ENCODE peak calls at places on chromosomes 5 and 9, in eight cellular contexts. Y is stomach, I is GM12878, R is tibial nerve, H is IMR-90, X is upper lobe of left lung, F is transverse colon, J is H1. G is an unnamed sample.

GRCh38 chr5:62306494-62307363 is 723 bp downstream of the KIF2A start:
- DNase-seq in R (no peak), J (no peak), Y (peak; percentile 38), F (peak; percentile 49), I (no peak), X (peak; percentile 94), H (peak; percentile 35), G (peak; percentile 18)

GRCh38 chr5:124718376-124718775 is 28.1 kb downstream of the ZNF608 start:
- DNase-seq in H (no peak), I (no peak), Y (no peak), F (no peak), X (no peak), J (no peak), R (no peak), G (no peak)

GRCh38 chr9:133351526-133351907 is 3.5 kb downstream of the RPL7A start:
- DNase-seq in R (no peak), Y (no peak), F (no peak), X (no peak), H (no peak), I (no peak), J (no peak), G (no peak)

GRCh38 chr5:175868348-175868723 is 3.0 kb upstream of the CPLX2 start:
- DNase-seq in J (no peak), F (no peak), H (no peak), Y (no peak), I (no peak), R (no peak), X (no peak), G (no peak)

GRCh38 chr9:122168356-122168755 is 8.6 kb downstream of the MORN5 start:
- DNase-seq in J (no peak), H (no peak), I (no peak), Y (no peak), X (no peak), R (no peak), F (no peak), G (no peak)

GRCh38 chr5:148979104-148979723 is 83.6 kb downstream of the SH3TC2 start:
- DNase-seq in J (no peak), F (peak; percentile 31), H (no peak), I (no peak), Y (peak; percentile 57), R (peak; percentile 24), X (peak; percentile 2), G (peak; percentile 76)

GRCh38 chr5:93899026-93899600 is 157.7 kb upstream of the POU5F2 start:
- DNase-seq in I (no peak), H (no peak), Y (no peak), J (no peak), X (no peak), F (no peak), R (no peak), G (no peak)

GRCh38 chr9:93955356-93956182 is 414 bp upstream of the BARX1 start:
- DNase-seq in X (peak; percentile 49), J (peak; percentile 79), I (no peak), H (no peak), R (no peak), Y (no peak), F (no peak), G (no peak)

GRCh38 chr9:94014066-94014654 is 59.0 kb upstream of the BARX1 start:
- DNase-seq in H (peak; percentile 49), X (no peak), R (no peak), I (no peak), Y (no peak), F (no peak), J (no peak), G (no peak)

GRCh38 chr5:120454094-120454798 is 9.9 kb upstream of the PRR16 start:
- DNase-seq in F (no peak), H (peak; percentile 83), R (no peak), I (no peak), J (no peak), Y (no peak), X (no peak), G (no peak)

GRCh38 chr5:58794875-58795274 is 212.0 kb downstream of the RAB3C start:
- DNase-seq in F (no peak), X (no peak), I (peak; percentile 49), Y (no peak), H (no peak), J (no peak), R (no peak), G (no peak)

GRCh38 chr9:37693265-37693664 is 42.5 kb downstream of the FRMPD1 start:
- DNase-seq in I (no peak), R (no peak), Y (no peak), J (no peak), H (peak; percentile 20), X (no peak), F (no peak), G (no peak)

GRCh38 chr5:154163327-154163997 is 27.1 kb upstream of the GALNT10 start:
- DNase-seq in X (no peak), H (no peak), I (no peak), R (no peak), J (no peak), Y (no peak), F (no peak), G (no peak)

GRCh38 chr5:154158379-154158738 is 32.2 kb upstream of the GALNT10 start:
- DNase-seq in H (no peak), R (no peak), F (no peak), Y (no peak), I (no peak), J (no peak), X (no peak), G (no peak)

GRCh38 chr5:154159343-154159742 is 31.2 kb upstream of the GALNT10 start:
- DNase-seq in F (no peak), H (peak; percentile 42), I (no peak), J (no peak), Y (no peak), X (no peak), R (no peak), G (no peak)

GRCh38 chr5:154162475-154163217 is 27.9 kb upstream of the GALNT10 start:
- DNase-seq in F (no peak), X (no peak), R (no peak), Y (no peak), J (no peak), H (no peak), I (no peak), G (no peak)

DNA sequence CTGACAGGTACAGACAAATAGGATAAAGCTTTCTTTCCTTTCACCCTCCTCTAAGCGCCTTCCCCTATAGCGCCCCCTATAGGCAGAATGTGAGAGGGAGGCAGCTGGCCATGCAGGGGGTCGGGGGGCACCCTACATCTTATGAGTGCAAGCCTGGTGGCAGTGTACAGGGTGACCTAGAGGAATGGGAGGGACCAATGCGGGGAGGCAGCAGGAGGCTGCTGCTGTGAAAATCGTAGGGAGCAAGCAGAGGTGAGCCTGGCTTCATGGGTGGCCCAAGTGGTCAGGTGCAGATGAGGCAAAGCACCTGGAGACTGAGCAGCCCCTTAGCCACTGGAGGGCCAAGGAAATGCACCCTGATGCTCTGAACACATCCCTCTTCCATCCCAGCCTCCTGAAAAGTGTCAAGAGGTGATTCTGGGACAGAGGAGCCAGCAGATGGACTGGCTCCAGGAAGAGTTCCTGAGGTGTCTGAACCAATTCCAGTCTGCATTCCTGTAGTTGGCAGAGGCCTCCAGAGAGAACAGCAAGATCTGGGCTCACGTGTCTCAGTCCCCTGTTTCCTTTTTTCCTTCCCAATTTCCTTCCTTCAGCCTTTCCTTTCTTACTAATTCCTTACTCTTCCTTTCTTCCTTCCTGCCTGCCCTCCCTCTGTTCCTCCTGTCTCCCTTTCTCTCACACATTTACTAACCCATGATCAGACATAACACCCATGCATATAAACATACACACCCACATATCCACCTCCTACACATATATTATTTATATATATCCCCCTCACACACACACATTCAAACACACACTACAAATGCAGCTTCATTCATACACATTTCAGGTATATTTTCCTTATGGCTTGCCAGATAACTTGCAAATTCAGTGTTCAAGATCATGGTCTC is 32.8 kb upstream of the GALNT10 start:
- DNase-seq in R (no peak), F (no peak), J (peak; percentile 82), Y (no peak), X (no peak), H (no peak), I (no peak), G (no peak)
- H3K4me1 ChIP-seq in R (no peaks in the 10 kb centered on the region), F (no peaks in the 10 kb centered on the region), J (peaks cover 2% of the 10 kb centered on the region), Y (no peaks in the 10 kb centered on the region), X (no peaks in the 10 kb centered on the region), H (no peaks in the 10 kb centered on the region), I (no peaks in the 10 kb centered on the region), G (no peaks in the 10 kb centered on the region)

DNA sequence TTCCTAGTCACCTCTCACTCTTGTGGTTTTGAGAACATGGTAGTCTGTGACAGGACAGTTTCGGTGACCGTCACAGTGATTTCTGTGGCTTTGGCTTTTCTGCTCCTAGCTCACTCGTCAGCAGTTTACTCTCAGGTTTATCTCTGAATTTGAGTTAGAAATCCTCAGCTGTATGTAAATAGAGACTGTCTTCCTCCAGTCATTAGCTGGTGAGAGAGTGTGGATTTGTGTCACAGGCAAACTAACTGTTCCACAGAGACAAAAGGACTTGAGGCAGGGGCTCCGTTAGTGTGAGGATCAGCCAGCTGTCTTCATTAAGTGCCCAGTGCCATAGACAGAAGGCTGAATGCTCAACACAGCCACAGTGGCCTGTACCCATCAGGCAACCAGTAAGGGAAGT is 131.4 kb downstream of the CD180 start:
- DNase-seq in J (no peak), F (no peak), R (no peak), Y (no peak), I (peak; percentile 8), X (no peak), H (no peak), G (no peak)
- H3K27ac ChIP-seq in J (no peak overlapping the region), F (no peak overlapping the region), R (no peak overlapping the region), Y (no peak overlapping the region), I (no peak overlapping the region), X (no peak overlapping the region), H (no peak overlapping the region), G (no peak overlapping the region)

DNA sequence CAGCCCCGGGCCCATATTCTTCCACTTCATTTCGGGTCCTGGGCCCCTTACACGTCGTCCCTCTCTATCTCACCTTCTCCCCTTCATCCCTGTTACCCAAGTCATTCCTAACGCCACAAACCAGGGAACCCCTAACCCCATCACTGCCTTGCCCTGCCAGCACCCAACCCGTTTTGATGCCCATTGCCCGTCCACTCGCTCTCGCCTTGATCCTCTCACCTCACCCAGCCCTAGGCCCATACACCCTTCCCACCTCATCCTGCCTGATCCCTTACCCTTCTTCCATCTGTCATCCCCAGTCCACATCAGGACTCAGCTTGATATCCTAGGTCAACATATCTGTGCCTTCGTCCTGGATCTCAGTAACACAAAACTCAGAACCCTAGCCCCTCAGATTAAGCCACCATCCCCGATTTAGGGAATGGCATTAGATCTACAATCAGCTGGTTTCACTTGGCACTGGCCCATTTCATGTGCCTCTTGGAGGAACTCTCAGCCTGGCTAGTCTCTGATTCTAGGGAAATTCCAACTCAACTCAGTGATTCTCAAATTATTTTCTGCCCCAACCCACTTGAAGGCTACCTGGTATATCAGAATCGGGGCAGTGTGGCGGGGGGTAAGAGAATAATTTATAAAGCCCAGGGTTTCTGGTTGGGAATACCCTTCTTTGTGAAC is 499 bp downstream of the CHMP5 start:
- DNase-seq in Y (no peak), I (no peak), X (no peak), R (no peak), F (peak; percentile 20), J (no peak), H (no peak), G (no peak)
- TF ChIP-seq POLR2A in Y (no peak), I (peak; percentile 47), X (no peak), R (no peak), F (no peak), J (no peak), H (no peak), G (no peak)

DNA sequence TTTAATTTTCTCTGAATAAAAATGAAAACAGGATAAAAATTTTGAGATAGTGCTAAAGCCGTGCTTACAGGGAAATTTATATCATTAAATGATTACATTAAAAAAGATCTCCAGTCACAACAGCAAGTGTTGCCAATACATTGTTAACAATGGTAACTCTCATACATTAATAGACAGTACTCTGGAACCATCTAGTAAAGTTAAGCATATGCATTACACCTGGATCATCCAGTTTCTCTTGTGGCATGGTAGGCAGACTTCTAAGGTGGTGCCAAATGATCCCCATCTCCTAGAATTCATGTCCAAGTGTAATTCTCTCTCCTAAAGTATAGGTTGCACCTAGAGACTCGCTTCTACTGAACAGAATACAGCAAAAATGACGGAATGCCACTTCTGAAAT is 17.5 kb downstream of the PTBP3 start:
- DNase-seq in R (no peak), H (no peak), F (no peak), Y (no peak), X (no peak), I (no peak), J (no peak), G (no peak)
- H3K4me1 ChIP-seq in R (peaks cover 25% of the 10 kb centered on the region), H (no peaks in the 10 kb centered on the region), F (peaks cover 32% of the 10 kb centered on the region), Y (peaks cover 63% of the 10 kb centered on the region), X (peaks cover 23% of the 10 kb centered on the region), I (peaks cover 4% of the 10 kb centered on the region), J (peaks cover 3% of the 10 kb centered on the region), G (no peaks in the 10 kb centered on the region)

G was measured in breast epithelium.